ENCODE peak calls at places on chromosomes 3 and 15, in seven cellular contexts. B, U, N, L, I, F and Z are unnamed samples.

GRCh38 chr3:52005571-52005986 is 9.9 kb upstream of the RPL29 start:
- DNase-seq in L (no peak), B (no peak), U (no peak), F (peak; percentile 42), I (peak; percentile 71), N (no peak), Z (no peak)

GRCh38 chr15:58678683-58679082 is 70.8 kb downstream of the ADAM10 start:
- DNase-seq in I (no peak), N (no peak), B (no peak), F (no peak), L (no peak), U (no peak), Z (no peak)

GRCh38 chr3:105062853-105063252 is 303.9 kb upstream of the ALCAM start:
- DNase-seq in U (no peak), N (no peak), L (no peak), I (no peak), B (no peak), F (no peak), Z (no peak)

GRCh38 chr3:145812396-145812795 is 348.6 kb downstream of the PLOD2 start:
- DNase-seq in L (no peak), F (no peak), N (no peak), U (no peak), B (no peak), I (no peak), Z (no peak)

GRCh38 chr3:45100998-45101407 is 45.2 kb downstream of the CDCP1 start:
- DNase-seq in F (no peak), N (no peak), L (no peak), U (no peak), I (no peak), B (no peak), Z (no peak)

GRCh38 chr3:13105851-13106250 is 32.6 kb upstream of the IQSEC1 start:
- DNase-seq in I (no peak), B (no peak), F (no peak), N (no peak), L (no peak), U (no peak), Z (no peak)

GRCh38 chr3:127276995-127277394 is 10.9 kb downstream of the PRR20G start:
- DNase-seq in B (no peak), I (no peak), N (no peak), U (no peak), F (no peak), L (no peak), Z (no peak)

GRCh38 chr3:52354676-52355075 is 38.6 kb downstream of the DNAH1 start:
- DNase-seq in I (no peak), N (no peak), L (no peak), U (no peak), B (no peak), F (no peak), Z (no peak)

GRCh38 chr3:185988080-185988815 is 50.4 kb upstream of the TRA2B start:
- DNase-seq in L (peak; percentile 10), U (no peak), I (peak; percentile 35), N (no peak), F (no peak), B (no peak), Z (no peak)

GRCh38 chr3:183265713-183266417 is 12.8 kb downstream of the B3GNT5 start:
- DNase-seq in L (no peak), N (no peak), I (no peak), F (no peak), B (peak; percentile 81), U (peak; percentile 56), Z (no peak)

GRCh38 chr3:150543531-150543930 is 2.8 kb downstream of the SERP1 start:
- DNase-seq in N (no peak), B (no peak), F (no peak), I (no peak), L (no peak), U (no peak), Z (no peak)

GRCh38 chr3:142904639-142905441 is 16.0 kb upstream of the PCOLCE2 start:
- DNase-seq in F (no peak), L (no peak), U (peak; percentile 15), I (no peak), B (no peak), N (no peak), Z (no peak)

GRCh38 chr3:152283492-152284381 is 15.0 kb downstream of the MBNL1 start:
- DNase-seq in L (no peak), F (no peak), I (no peak), B (no peak), N (no peak), U (no peak), Z (no peak)

GRCh38 chr15:30953731-30954378 is 37.6 kb downstream of the MTMR10 start:
- DNase-seq in L (peak; percentile 15), I (no peak), B (peak; percentile 71), N (no peak), U (no peak), F (peak; percentile 71), Z (no peak)

GRCh38 chr15:52334491-52335160 is 39.0 kb upstream of the MYO5C start:
- DNase-seq in I (no peak), F (no peak), N (peak; percentile 11), U (no peak), B (no peak), L (no peak), Z (no peak)

GRCh38 chr3:178752843-178753242 is 216.6 kb downstream of the KCNMB2 start:
- DNase-seq in I (no peak), B (no peak), L (no peak), F (no peak), U (no peak), N (no peak), Z (no peak)

GRCh38 chr15:35958021-35958420 is 412.1 kb upstream of the DPH6 start:
- DNase-seq in U (no peak), N (no peak), L (no peak), F (no peak), I (peak; percentile 22), B (no peak), Z (no peak)

GRCh38 chr15:92984161-92984560 is 84.0 kb downstream of the CHD2 start:
- DNase-seq in I (no peak), N (no peak), F (no peak), L (no peak), B (no peak), U (no peak), Z (no peak)

GRCh38 chr3:50529996-50530706 is 26.7 kb upstream of the CACNA2D2 start:
- DNase-seq in F (peak; percentile 24), L (no peak), B (no peak), I (no peak), U (no peak), N (no peak), Z (no peak)

GRCh38 chr3:4219227-4219568 is 84.0 kb upstream of the SETMAR start:
- DNase-seq in F (no peak), B (no peak), L (no peak), N (no peak), U (no peak), I (no peak), Z (no peak)

DNA sequence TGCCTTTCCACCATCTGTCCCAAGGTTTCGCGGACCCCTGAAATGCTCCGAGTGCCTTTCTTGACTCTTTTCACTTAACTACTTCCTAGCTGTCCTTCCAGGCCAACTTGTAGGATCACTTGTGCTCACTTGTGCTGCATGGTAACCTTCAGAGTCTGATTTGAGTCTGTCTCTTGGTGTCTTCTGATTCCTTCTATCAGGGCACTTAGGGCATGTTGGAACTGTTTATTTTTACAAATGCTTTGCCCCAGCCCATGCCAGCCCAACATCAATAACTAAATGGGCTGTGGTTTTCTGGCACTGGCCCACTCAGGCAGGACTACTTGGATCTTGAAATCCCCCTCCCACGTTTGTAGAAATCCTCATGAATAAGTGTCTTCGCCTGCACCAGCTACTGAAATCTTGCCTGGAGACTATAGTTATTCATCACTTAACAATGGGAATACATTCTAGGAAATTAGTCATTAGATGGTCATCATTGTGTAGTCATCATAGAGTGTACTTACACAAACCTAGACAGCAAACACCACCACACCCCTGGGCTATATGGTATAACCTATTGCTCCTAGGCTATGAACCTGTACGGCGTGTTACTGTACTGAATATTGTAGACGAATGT is 123.1 kb upstream of the STRIT1 start:
- DNase-seq in N (no peak), L (no peak), B (no peak), I (no peak), F (no peak), U (no peak), Z (no peak)
- TF ChIP-seq JUND in N (no peak), L (no peak), B (peak; percentile 46), I (peak; percentile 27), F (no peak), U (no peak), Z (no peak)

GRCh38 chr3:134708025-134708597 is 57.3 kb upstream of the KY start:
- DNase-seq in U (no peak), L (no peak), F (no peak), B (no peak), N (no peak), I (no peak), Z (no peak)
- TF ChIP-seq JUND in U (no peak), L (no peak), F (no peak), B (no peak), N (no peak), I (peak; percentile 61), Z (no peak)

GRCh38 chr3:159252274-159252673 is 450.4 kb downstream of the MFSD1 start:
- DNase-seq in U (no peak), B (no peak), L (no peak), F (no peak), I (no peak), N (no peak), Z (no peak)
- TF ChIP-seq JUND in U (no peak), B (no peak), L (no peak), F (no peak), I (peak; percentile 57), N (no peak), Z (no peak)

GRCh38 chr3:30520695-30521094 is 85.7 kb upstream of the TGFBR2 start:
- DNase-seq in I (no peak), B (no peak), U (no peak), F (no peak), L (no peak), N (no peak), Z (no peak)

GRCh38 chr3:30521156-30521555 is 85.2 kb upstream of the TGFBR2 start:
- DNase-seq in U (no peak), F (no peak), I (no peak), L (no peak), B (no peak), N (no peak), Z (no peak)

GRCh38 chr3:30516238-30516637 is 90.2 kb upstream of the TGFBR2 start:
- DNase-seq in L (no peak), I (no peak), U (no peak), B (no peak), N (no peak), F (no peak), Z (no peak)

GRCh38 chr3:30518872-30519271 is 87.5 kb upstream of the TGFBR2 start:
- DNase-seq in F (no peak), I (no peak), B (no peak), U (no peak), N (no peak), L (no peak), Z (no peak)

GRCh38 chr3:30518201-30518864 is 88.1 kb upstream of the TGFBR2 start:
- DNase-seq in N (no peak), U (peak; percentile 68), L (no peak), I (no peak), F (no peak), B (no peak), Z (no peak)
- TF ChIP-seq JUND in N (no peak), U (no peak), L (no peak), I (no peak), F (no peak), B (no peak), Z (no peak)